ENCODE peak calls at places on chromosomes 4 and X, in nine cellular contexts. X is B cell, M is right lobe of liver, S is choroid plexus epithelial cell, J is H9, A is fibroblast of lung, L is AG04449, G is hepatocyte, O is cardiac muscle cell. N is an unnamed sample.

GRCh38 chrX:74514384-74514783 is 93.1 kb downstream of the SLC16A2 start:
- DNase-seq in L (no peak), A (no peak), J (no peak), S (peak), M (peak), X (no peak), G (peak), O (peak), N (no peak)

GRCh38 chr4:13454786-13455185 is 29.4 kb downstream of the RAB28 start:
- DNase-seq in A (no peak), M (no peak), X (no peak), S (no peak), G (no peak), O (no peak), J (no peak), L (no peak), N (no peak)

GRCh38 chr4:77349796-77350195 is 192.8 kb downstream of the CCNG2 start:
- DNase-seq in X (no peak), S (no peak), O (no peak), G (no peak), M (no peak), L (no peak), J (no peak), A (no peak), N (no peak)

GRCh38 chrX:150544222-150544787 is 24.1 kb upstream of the MTM1 start:
- DNase-seq in J (peak), L (no peak), O (peak), M (no peak), G (no peak), X (no peak), S (peak), A (peak), N (no peak)

GRCh38 chrX:3527811-3528210 is 181.4 kb upstream of the MXRA5 start:
- DNase-seq in L (no peak), O (no peak), A (no peak), S (no peak), M (no peak), J (no peak), G (no peak), X (no peak), N (no peak)

GRCh38 chr4:76219299-76220055 is 5.9 kb upstream of the SCARB2 start:
- DNase-seq in M (no peak), S (peak), L (no peak), A (peak), O (no peak), J (no peak), X (no peak), G (peak), N (no peak)

GRCh38 chr4:155342142-155342541 is 34.6 kb downstream of the MAP9 start:
- DNase-seq in M (no peak), S (peak), X (no peak), G (no peak), J (no peak), O (no peak), A (peak), L (no peak), N (no peak)

GRCh38 chr4:19051751-19052296 is 1030.3 kb upstream of the LCORL start:
- DNase-seq in X (no peak), O (no peak), L (no peak), S (no peak), G (no peak), M (no peak), J (no peak), A (no peak), N (no peak)

GRCh38 chr4:100084892-100085291 is 105.4 kb downstream of the DDIT4L start:
- DNase-seq in L (no peak), O (no peak), G (no peak), J (no peak), S (no peak), A (no peak), M (no peak), X (no peak), N (no peak)

GRCh38 chr4:71389149-71389840 is 50.5 kb downstream of the SLC4A4 start:
- DNase-seq in M (peak), A (peak), J (no peak), O (no peak), S (no peak), X (no peak), G (peak), L (no peak), N (no peak)

GRCh38 chr4:110733901-110734300 is 111.0 kb upstream of the PITX2 start:
- DNase-seq in A (no peak), O (no peak), L (no peak), M (no peak), X (no peak), S (no peak), J (no peak), G (no peak), N (no peak)

GRCh38 chr4:152573861-152574260 is 38.0 kb upstream of the FBXW7 start:
- DNase-seq in S (no peak), J (no peak), X (no peak), G (no peak), M (no peak), A (no peak), L (no peak), O (no peak), N (no peak)

GRCh38 chr4:52545099-52546069 is 113.7 kb downstream of the USP46 start:
- DNase-seq in M (peak), X (peak), J (peak), L (no peak), G (peak), A (peak), S (peak), O (peak), N (peak)

GRCh38 chr4:175422331-175422730 is 389.7 kb downstream of the GPM6A start:
- DNase-seq in J (no peak), A (peak), M (no peak), O (no peak), S (peak), X (no peak), G (no peak), L (peak), N (no peak)

GRCh38 chr4:36844448-36844847 is 400.1 kb upstream of the NWD2 start:
- DNase-seq in A (no peak), S (no peak), X (no peak), G (no peak), O (no peak), J (no peak), L (no peak), M (no peak), N (no peak)

GRCh38 chr4:158192439-158193158 is 17.7 kb upstream of the TMEM144 start:
- DNase-seq in A (no peak), L (no peak), G (no peak), M (no peak), O (no peak), S (no peak), J (no peak), X (no peak), N (no peak)

GRCh38 chr4:176238819-176239218 is 30.2 kb downstream of the ASB5 start:
- DNase-seq in O (no peak), G (no peak), M (no peak), L (no peak), A (no peak), S (peak), J (no peak), X (no peak), N (no peak)

GRCh38 chr4:76926841-76927240 is 22.7 kb upstream of the SEPTIN11 start:
- DNase-seq in S (no peak), A (no peak), M (no peak), J (no peak), L (no peak), G (no peak), X (no peak), O (no peak), N (no peak)

GRCh38 chr4:30753316-30753715 is 33.1 kb downstream of the PCDH7 start:
- DNase-seq in G (peak), S (peak), A (peak), X (no peak), J (no peak), O (no peak), L (no peak), M (no peak), N (no peak)

GRCh38 chrX:71098302-71098701 is 2.7 kb downstream of the FOXO4 start:
- DNase-seq in X (peak), J (no peak), L (no peak), G (peak), O (peak), M (no peak), A (peak), S (peak), N (peak)

GRCh38 chr4:139603576-139604387 is 47.8 kb upstream of the SETD7 start:
- DNase-seq in O (peak), X (no peak), A (peak), M (peak), G (peak), S (peak), J (no peak), L (no peak), N (peak)

GRCh38 chr4:20255823-20256222 is 4.1 kb downstream of the SLIT2 start:
- DNase-seq in G (no peak), J (no peak), L (no peak), A (peak), M (no peak), O (no peak), X (no peak), S (peak), N (no peak)

GRCh38 chr4:6714954-6715353 is 1.0 kb upstream of the BLOC1S4 start:
- DNase-seq in A (no peak), G (no peak), S (no peak), L (no peak), O (no peak), J (no peak), X (no peak), M (peak), N (no peak)

GRCh38 chrX:20285513-20285912 is 18.8 kb upstream of the RPS6KA3 start:
- DNase-seq in G (no peak), O (no peak), J (no peak), X (no peak), S (no peak), M (no peak), A (no peak), L (no peak), N (no peak)

GRCh38 chrX:133859860-133860259 is 125.5 kb downstream of the GPC3 start:
- DNase-seq in S (peak), L (no peak), O (no peak), M (no peak), G (no peak), X (no peak), J (no peak), A (peak), N (no peak)

GRCh38 chrX:19747672-19748610 is 139.5 kb downstream of the SH3KBP1 start:
- DNase-seq in L (no peak), G (no peak), M (no peak), S (no peak), A (no peak), O (no peak), J (no peak), X (peak), N (peak)

GRCh38 chrX:95907081-95907480 is 777.6 kb upstream of the DIAPH2 start:
- DNase-seq in A (no peak), L (no peak), M (no peak), O (no peak), X (no peak), G (no peak), S (no peak), J (no peak), N (no peak)

GRCh38 chr4:131644619-131645018 is 1504.5 kb upstream of the PCDH10 start:
- DNase-seq in M (no peak), J (peak), X (no peak), L (no peak), A (peak), O (peak), G (peak), S (peak), N (no peak)
- TF ChIP-seq CTCF in M (no peak), J (peak), X (no peak), L (no peak), A (peak), O (peak), G (peak), S (peak), N (no peak)

DNA sequence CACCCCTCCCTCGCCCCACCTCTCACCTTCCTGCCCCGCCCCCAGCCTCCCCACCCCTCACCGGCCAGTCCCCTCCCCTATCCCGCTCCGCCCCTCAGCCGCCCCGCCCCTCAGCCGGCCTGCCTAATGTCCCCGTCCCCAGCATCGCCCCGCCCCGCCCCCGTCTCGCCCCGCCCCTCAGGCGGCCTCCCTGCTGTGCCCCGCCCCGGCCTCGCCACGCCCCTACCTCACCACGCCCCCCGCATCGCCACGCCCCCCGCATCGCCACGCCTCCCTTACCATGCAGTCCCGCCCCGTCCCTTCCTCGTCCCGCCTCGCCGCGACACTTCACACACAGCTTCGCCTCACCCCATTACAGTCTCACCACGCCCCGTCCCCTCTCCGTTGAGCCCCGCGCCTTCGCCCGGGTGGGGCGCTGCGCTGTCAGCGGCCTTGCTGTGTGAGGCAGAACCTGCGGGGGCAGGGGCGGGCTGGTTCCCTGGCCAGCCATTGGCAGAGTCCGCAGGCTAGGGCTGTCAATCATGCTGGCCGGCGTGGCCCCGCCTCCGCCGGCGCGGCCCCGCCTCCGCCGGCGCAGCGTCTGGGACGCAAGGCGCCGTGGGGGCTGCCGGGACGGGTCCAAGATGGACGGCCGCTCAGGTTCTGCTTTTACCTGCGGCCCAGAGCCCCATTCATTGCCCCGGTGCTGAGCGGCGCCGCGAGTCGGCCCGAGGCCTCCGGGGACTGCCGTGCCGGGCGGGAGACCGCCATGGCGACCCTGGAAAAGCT is at the start of the genes HTT and HTT-AS:
- DNase-seq in J (peak), O (peak), S (peak), X (peak), G (peak), L (peak), M (peak), A (peak), N (peak)
- TF ChIP-seq CTCF in J (no peak), O (peak), S (no peak), X (no peak), G (peak), L (peak), M (no peak), A (no peak), N (no peak)

GRCh38 chr4:55887594-55887993 is 34.1 kb downstream of the EXOC1 start:
- DNase-seq in L (no peak), M (no peak), X (no peak), O (no peak), J (no peak), S (no peak), A (no peak), G (no peak), N (no peak)
- TF ChIP-seq CTCF in L (no peak), M (no peak), X (no peak), O (no peak), J (peak), S (peak), A (no peak), G (no peak), N (no peak)

GRCh38 chrX:53224860-53225797 is at the start of gene KDM5C:
- DNase-seq in S (peak), J (peak), X (peak), L (peak), O (peak), M (peak), A (peak), G (peak), N (peak)

GRCh38 chrX:53223955-53224859 is 800 bp downstream of the KDM5C start:
- DNase-seq in S (peak), M (no peak), J (no peak), L (no peak), X (no peak), O (peak), A (peak), G (peak), N (no peak)

GRCh38 chrX:53227224-53227765 is 2.3 kb upstream of the KDM5C start:
- DNase-seq in L (no peak), M (no peak), O (no peak), S (no peak), A (no peak), J (no peak), G (no peak), X (no peak), N (no peak)

GRCh38 chrX:53223068-53223693 is 1.8 kb downstream of the KDM5C start:
- DNase-seq in M (no peak), J (no peak), L (no peak), X (no peak), S (no peak), A (peak), G (no peak), O (peak), N (no peak)
- TF ChIP-seq CTCF in M (no peak), J (peak), L (no peak), X (no peak), S (peak), A (no peak), G (peak), O (no peak), N (no peak)

GRCh38 chr4:18042012-18042411 is 20.5 kb upstream of the LCORL start:
- DNase-seq in M (no peak), L (no peak), O (no peak), G (no peak), X (no peak), S (no peak), A (no peak), J (no peak), N (no peak)

GRCh38 chr4:18039113-18039512 is 17.6 kb upstream of the LCORL start:
- DNase-seq in L (no peak), O (no peak), M (no peak), A (no peak), G (no peak), J (no peak), X (no peak), S (no peak), N (no peak)

GRCh38 chr4:18041114-18041513 is 19.6 kb upstream of the LCORL start:
- DNase-seq in L (no peak), X (no peak), M (no peak), J (no peak), G (no peak), A (no peak), S (no peak), O (no peak), N (no peak)

DNA sequence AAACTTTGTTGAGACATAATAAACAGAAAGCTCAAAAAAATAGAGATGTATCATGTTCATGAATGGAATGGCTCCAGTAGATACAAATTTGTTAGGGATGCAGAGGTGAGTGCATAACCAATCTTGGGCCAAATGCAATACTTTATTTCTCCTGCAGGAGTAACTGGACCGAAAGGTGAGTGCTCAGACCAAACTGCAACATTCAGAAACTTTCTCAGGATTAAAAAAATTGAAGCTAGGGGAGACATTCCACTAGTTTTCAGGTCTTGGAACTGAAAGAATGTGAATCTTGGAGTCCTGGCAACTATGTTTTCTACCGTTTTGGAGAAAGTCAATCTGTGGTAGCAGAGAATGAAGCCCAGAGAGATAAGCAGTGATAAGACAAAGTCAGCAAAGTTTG is 21.2 kb upstream of the LCORL start:
- DNase-seq in X (no peak), L (no peak), G (no peak), J (no peak), A (no peak), M (no peak), S (no peak), O (no peak), N (no peak)
- TF ChIP-seq CTCF in X (peak), L (no peak), G (no peak), J (peak), A (peak), M (peak), S (peak), O (peak), N (no peak)

DNA sequence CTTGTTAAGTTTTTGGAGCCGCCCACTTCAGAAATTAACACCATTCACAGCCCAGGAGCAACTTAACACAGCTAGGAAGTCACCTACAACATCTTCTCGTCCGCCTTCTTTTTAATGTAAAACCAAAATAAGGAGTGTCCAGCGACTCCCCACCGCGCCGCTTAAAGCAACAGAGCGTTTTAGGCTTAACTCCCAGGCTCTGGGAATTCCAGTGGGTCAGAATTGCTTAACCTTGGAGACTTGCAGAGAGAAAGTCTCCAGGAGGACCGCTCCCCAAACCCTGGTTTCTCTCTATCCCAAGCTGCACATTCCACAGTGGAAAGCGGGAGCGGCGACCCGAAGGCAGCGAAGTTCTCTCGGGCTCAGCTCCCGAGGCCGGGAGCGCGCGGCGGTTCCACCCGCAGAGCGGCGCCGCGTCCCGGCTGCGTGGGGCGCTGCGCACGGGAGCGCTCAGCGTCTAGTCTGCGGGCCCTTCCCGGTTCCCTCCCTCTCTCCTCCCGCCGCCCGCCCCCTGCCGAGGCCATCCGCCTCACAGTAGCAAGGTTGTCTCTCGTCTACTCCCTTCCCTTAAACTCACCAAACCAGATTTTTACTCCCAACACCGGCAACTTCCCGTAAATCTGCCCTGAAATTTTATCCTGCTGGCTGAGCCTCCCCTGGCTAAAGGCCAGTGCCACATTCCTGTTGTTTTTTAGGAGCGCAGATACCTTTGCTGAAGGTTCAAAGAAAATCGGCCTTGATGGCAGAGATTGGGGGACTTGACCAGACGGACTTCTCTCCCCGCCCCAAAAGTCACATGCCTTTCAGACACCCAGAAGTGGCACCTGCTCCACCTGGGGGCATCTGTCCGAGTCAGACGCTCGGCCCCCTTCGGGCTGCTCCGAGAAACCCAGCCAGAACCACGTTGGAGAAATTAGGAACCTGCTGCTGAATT is at the start of gene RBM47:
- DNase-seq in A (peak), J (peak), O (peak), G (peak), S (peak), L (no peak), M (peak), X (peak), N (peak)
- TF ChIP-seq CTCF in A (peak), J (peak), O (peak), G (peak), S (peak), L (no peak), M (peak), X (no peak), N (peak)

GRCh38 chr4:10893417-10893816 is 208.8 kb upstream of the CLNK start:
- DNase-seq in X (no peak), A (no peak), O (peak), J (peak), G (peak), M (no peak), S (peak), L (no peak), N (peak)
- TF ChIP-seq CTCF in X (peak), A (peak), O (peak), J (peak), G (peak), M (no peak), S (peak), L (peak), N (peak)

GRCh38 chr4:112514449-112515277 is 1.3 kb downstream of the NEUROG2 start:
- DNase-seq in L (no peak), S (no peak), M (no peak), A (no peak), O (no peak), G (peak), J (peak), X (no peak), N (no peak)
- TF ChIP-seq CTCF in L (no peak), S (no peak), M (no peak), A (no peak), O (no peak), G (no peak), J (peak), X (no peak), N (peak)

N was measured in GM10248.